ENCODE peak calls at places on chromosomes 4 and X, in seven cellular contexts. I is fibroblast of the aortic adventitia, B is GM04504, E is neuronal stem cell, C is hepatocyte, M is B cell, H is KBM-7. R is an unnamed sample.

GRCh38 chr4:78659264-78659663 is 107.7 kb downstream of the ANXA3 start:
- DNase-seq in B (no peak), I (peak; percentile 80), M (no peak), H (no peak), E (no peak), C (no peak), R (no peak)

GRCh38 chr4:5808081-5808741 is 84.7 kb downstream of the CRMP1 start:
- DNase-seq in H (no peak), B (no peak), I (no peak), C (no peak), E (no peak), M (no peak), R (no peak)

GRCh38 chrX:42597481-42597880 is 180.5 kb downstream of the PPP1R2C start:
- DNase-seq in H (no peak), E (no peak), M (no peak), C (no peak), B (no peak), I (no peak), R (no peak)

GRCh38 chrX:68498508-68499379 is at the start of gene YIPF6:
- DNase-seq in M (peak; percentile 72), E (peak; percentile 46), C (peak; percentile 87), B (peak; percentile 46), I (peak; percentile 62), H (peak; percentile 84), R (peak; percentile 47)

GRCh38 chrX:65696613-65697012 is 29.2 kb downstream of the MSN start:
- DNase-seq in C (no peak), E (no peak), M (no peak), I (peak; percentile 41), B (no peak), H (peak; percentile 60), R (peak; percentile 58)

GRCh38 chrX:38282044-38282443 is 45.3 kb downstream of the RPGR start:
- DNase-seq in H (no peak), I (peak; percentile 50), E (no peak), C (no peak), M (no peak), B (no peak), R (no peak)

GRCh38 chr4:128528793-128529553 is 241.4 kb upstream of the PGRMC2 start:
- DNase-seq in M (no peak), H (no peak), E (peak; percentile 49), B (peak; percentile 95), C (peak; percentile 74), I (peak; percentile 97), R (no peak)

GRCh38 chr4:159837071-159837470 is 734.2 kb downstream of the RAPGEF2 start:
- DNase-seq in I (no peak), C (no peak), E (no peak), H (no peak), B (no peak), M (no peak), R (no peak)

GRCh38 chrX:46408553-46409407 is 136.4 kb downstream of the ZNF674 start:
- DNase-seq in B (peak; percentile 35), H (peak; percentile 74), I (peak; percentile 84), M (peak; percentile 67), E (peak; percentile 47), C (peak; percentile 83), R (peak; percentile 56)

GRCh38 chr4:40908702-40909362 is 159.1 kb downstream of the NSUN7 start:
- DNase-seq in E (peak; percentile 77), M (peak; percentile 62), C (peak; percentile 82), B (peak; percentile 59), H (peak; percentile 90), I (peak; percentile 81), R (peak; percentile 42)

GRCh38 chrX:55754861-55755294 is 37.3 kb downstream of the RRAGB start:
- DNase-seq in B (no peak), H (no peak), I (no peak), E (no peak), M (no peak), C (no peak), R (no peak)

R was measured in T-helper 2 cell.